ENCODE peak calls at places on chromosomes 1 and 21, in seven cellular contexts. U, K, W, J, A, R and N are unnamed samples.

GRCh38 chr1:6770727-6771567 is 14.3 kb upstream of the CAMTA1 start:
- DNase-seq in J (no peak), W (no peak), K (no peak), A (no peak), U (peak), R (no peak), N (peak)

GRCh38 chr1:21280011-21280471 is 10.2 kb downstream of the ECE1 start:
- DNase-seq in J (no peak), A (no peak), U (no peak), R (no peak), K (no peak), W (no peak), N (no peak)

GRCh38 chr1:8670371-8670818 is 147.0 kb downstream of the RERE start:
- DNase-seq in U (no peak), A (no peak), W (no peak), K (no peak), R (no peak), J (no peak), N (no peak)

GRCh38 chr1:162873671-162874666 is 13.0 kb upstream of the CCDC190 start:
- DNase-seq in R (no peak), K (no peak), J (no peak), U (no peak), W (no peak), A (no peak), N (no peak)

GRCh38 chr1:92736395-92736794 is 48.5 kb downstream of the EVI5 start:
- DNase-seq in A (no peak), K (no peak), U (no peak), J (no peak), W (no peak), R (no peak), N (no peak)

GRCh38 chr1:112674986-112675727 is 698 bp downstream of the MOV10 start:
- DNase-seq in R (peak), J (peak), A (peak), W (peak), U (peak), K (no peak), N (peak)

GRCh38 chr1:206635983-206636354 is 633 bp downstream of the DYRK3 start:
- DNase-seq in A (no peak), W (no peak), U (no peak), R (no peak), K (no peak), J (no peak), N (no peak)

GRCh38 chr1:17189632-17190525 is 15.0 kb upstream of the PADI1 start:
- DNase-seq in W (no peak), J (no peak), A (no peak), K (no peak), R (no peak), U (no peak), N (peak)

GRCh38 chr1:115295904-115296696 is 41.9 kb downstream of the NGF start:
- DNase-seq in J (no peak), W (no peak), A (no peak), K (no peak), U (no peak), R (no peak), N (no peak)

GRCh38 chr1:57576750-57577149 is 152.9 kb upstream of the DAB1 start:
- DNase-seq in K (no peak), A (no peak), R (no peak), W (no peak), U (no peak), J (no peak), N (no peak)

GRCh38 chr1:23200885-23201284 is 16.4 kb downstream of the HTR1D start:
- DNase-seq in J (no peak), W (no peak), U (no peak), A (no peak), K (no peak), R (no peak), N (no peak)

GRCh38 chr1:232558974-232559373 is 71.0 kb downstream of the SIPA1L2 start:
- DNase-seq in W (no peak), J (no peak), U (peak), K (no peak), A (no peak), R (no peak), N (peak)

GRCh38 chr21:45348591-45349327 is 56.2 kb upstream of the COL18A1 start:
- DNase-seq in J (no peak), K (no peak), U (no peak), R (no peak), W (no peak), A (no peak), N (no peak)